ENCODE peak calls at places on chromosomes 3 and 15, in ten cellular contexts. B is SK-N-SH, Y is K562, J is suprapubic skin, Q is sigmoid colon, E is transverse colon, M is stomach, U is HepG2, X is H1, G is esophagus muscularis mucosa. L is an unnamed sample.
A peak's percentile ranks its signal among the peaks of the same experiment; 100 is the strongest.

GRCh38 chr3:142270407-142270806 is 45.0 kb upstream of the GK5 start:
- DNase-seq in B (no peak), Y (no peak), J (no peak), Q (no peak), E (no peak), M (no peak), U (no peak), X (no peak), G (no peak), L (no peak)

GRCh38 chr3:179071161-179071568 is 444 bp downstream of the ZMAT3 start:
- DNase-seq in B (no peak), Y (no peak), J (no peak), Q (peak; percentile 69), E (peak; percentile 30), M (no peak), U (peak; percentile 13), X (no peak), G (no peak), L (peak; percentile 23)

GRCh38 chr15:69830425-69830824 is 267.3 kb downstream of the TLE3 start:
- DNase-seq in B (no peak), Y (no peak), J (no peak), Q (no peak), E (no peak), M (no peak), U (no peak), X (no peak), G (no peak), L (no peak)

GRCh38 chr15:26983822-26984221 is 12.8 kb downstream of the GABRG3 start:
- DNase-seq in B (no peak), Y (peak; percentile 48), J (no peak), Q (no peak), E (no peak), M (no peak), U (no peak), X (peak; percentile 80), G (no peak), L (no peak)

GRCh38 chr15:59587085-59587826 is 24.3 kb upstream of the GCNT3 start:
- DNase-seq in B (no peak), Y (no peak), J (no peak), Q (no peak), E (no peak), M (no peak), U (no peak), X (no peak), G (no peak), L (no peak)

GRCh38 chr3:43423142-43423541 is 136.8 kb downstream of the SNRK start:
- DNase-seq in B (no peak), Y (no peak), J (no peak), Q (peak; percentile 86), E (peak; percentile 14), M (peak; percentile 44), U (no peak), X (no peak), G (no peak), L (no peak)

GRCh38 chr15:100914876-100915275 is 4.3 kb upstream of the LRRK1 start:
- DNase-seq in B (no peak), Y (no peak), J (no peak), Q (no peak), E (no peak), M (no peak), U (no peak), X (peak; percentile 62), G (no peak), L (no peak)

GRCh38 chr3:141960731-141961130 is 84.3 kb downstream of the ATP1B3 start:
- DNase-seq in B (no peak), Y (no peak), J (no peak), Q (no peak), E (no peak), M (no peak), U (no peak), X (no peak), G (no peak), L (no peak)

GRCh38 chr15:77457619-77458265 is 37.1 kb downstream of the HMG20A start:
- DNase-seq in B (no peak), Y (no peak), J (no peak), Q (no peak), E (no peak), M (no peak), U (no peak), X (no peak), G (no peak), L (no peak)

GRCh38 chr3:69143605-69144004 is 21.2 kb upstream of the LMOD3 start:
- DNase-seq in B (no peak), Y (peak; percentile 9), J (no peak), Q (no peak), E (no peak), M (no peak), U (no peak), X (no peak), G (no peak), L (no peak)

GRCh38 chr3:197406266-197406665 is 107.9 kb upstream of the DLG1 start:
- DNase-seq in B (peak; percentile 36), Y (no peak), J (no peak), Q (peak; percentile 74), E (no peak), M (no peak), U (no peak), X (no peak), G (no peak), L (no peak)

GRCh38 chr15:100570282-100570681 is 31.7 kb downstream of the LINS1 start:
- DNase-seq in B (no peak), Y (peak; percentile 66), J (no peak), Q (no peak), E (no peak), M (no peak), U (no peak), X (no peak), G (no peak), L (no peak)

GRCh38 chr3:104108522-104108921 is 1258.2 kb upstream of the ALCAM start:
- DNase-seq in B (no peak), Y (no peak), J (no peak), Q (no peak), E (no peak), M (no peak), U (no peak), X (no peak), G (no peak), L (no peak)

GRCh38 chr15:71098920-71099319 is 16.4 kb upstream of the THSD4 start:
- DNase-seq in B (no peak), Y (no peak), J (no peak), Q (no peak), E (no peak), M (no peak), U (no peak), X (no peak), G (no peak), L (no peak)
- TF ChIP-seq CTCF in B (peak; percentile 29), Y (no peak), J (no peak), Q (no peak), E (no peak), M (no peak), U (no peak), X (no peak), G (no peak), L (no peak)

GRCh38 chr3:65642903-65643302 is 395.8 kb downstream of the MAGI1 start:
- DNase-seq in B (no peak), Y (no peak), J (no peak), Q (no peak), E (no peak), M (no peak), U (no peak), X (no peak), G (no peak), L (no peak)
- TF ChIP-seq POLR2AphosphoS5 in B (no peak), Y (no peak), J (no peak), Q (no peak), E (no peak), M (no peak), U (no peak), X (no peak), G (no peak), L (no peak)

GRCh38 chr3:111636506-111636905 is 41.4 kb upstream of the ZBED2 start:
- DNase-seq in B (no peak), Y (no peak), J (no peak), Q (no peak), E (no peak), M (no peak), U (no peak), X (no peak), G (no peak), L (no peak)
- TF ChIP-seq EP300 in B (no peak), Y (no peak), J (no peak), Q (no peak), E (no peak), M (no peak), U (no peak), X (no peak), G (no peak), L (no peak)

GRCh38 chr3:49927798-49928197 is 1.8 kb downstream of the MON1A start:
- DNase-seq in B (no peak), Y (no peak), J (no peak), Q (no peak), E (no peak), M (no peak), U (peak; percentile 47), X (no peak), G (no peak), L (no peak)

GRCh38 chr3:49930241-49930690 is 655 bp upstream of the MON1A start:
- DNase-seq in B (no peak), Y (no peak), J (no peak), Q (no peak), E (no peak), M (no peak), U (no peak), X (no peak), G (no peak), L (no peak)

GRCh38 chr3:49928511-49929017 is 1.0 kb downstream of the MON1A start:
- DNase-seq in B (no peak), Y (no peak), J (no peak), Q (no peak), E (peak; percentile 46), M (no peak), U (no peak), X (no peak), G (no peak), L (peak; percentile 55)

GRCh38 chr3:49930922-49931321 is 1.3 kb upstream of the MON1A start:
- DNase-seq in B (no peak), Y (peak; percentile 61), J (no peak), Q (no peak), E (peak; percentile 33), M (no peak), U (peak; percentile 61), X (peak; percentile 71), G (no peak), L (no peak)

DNA sequence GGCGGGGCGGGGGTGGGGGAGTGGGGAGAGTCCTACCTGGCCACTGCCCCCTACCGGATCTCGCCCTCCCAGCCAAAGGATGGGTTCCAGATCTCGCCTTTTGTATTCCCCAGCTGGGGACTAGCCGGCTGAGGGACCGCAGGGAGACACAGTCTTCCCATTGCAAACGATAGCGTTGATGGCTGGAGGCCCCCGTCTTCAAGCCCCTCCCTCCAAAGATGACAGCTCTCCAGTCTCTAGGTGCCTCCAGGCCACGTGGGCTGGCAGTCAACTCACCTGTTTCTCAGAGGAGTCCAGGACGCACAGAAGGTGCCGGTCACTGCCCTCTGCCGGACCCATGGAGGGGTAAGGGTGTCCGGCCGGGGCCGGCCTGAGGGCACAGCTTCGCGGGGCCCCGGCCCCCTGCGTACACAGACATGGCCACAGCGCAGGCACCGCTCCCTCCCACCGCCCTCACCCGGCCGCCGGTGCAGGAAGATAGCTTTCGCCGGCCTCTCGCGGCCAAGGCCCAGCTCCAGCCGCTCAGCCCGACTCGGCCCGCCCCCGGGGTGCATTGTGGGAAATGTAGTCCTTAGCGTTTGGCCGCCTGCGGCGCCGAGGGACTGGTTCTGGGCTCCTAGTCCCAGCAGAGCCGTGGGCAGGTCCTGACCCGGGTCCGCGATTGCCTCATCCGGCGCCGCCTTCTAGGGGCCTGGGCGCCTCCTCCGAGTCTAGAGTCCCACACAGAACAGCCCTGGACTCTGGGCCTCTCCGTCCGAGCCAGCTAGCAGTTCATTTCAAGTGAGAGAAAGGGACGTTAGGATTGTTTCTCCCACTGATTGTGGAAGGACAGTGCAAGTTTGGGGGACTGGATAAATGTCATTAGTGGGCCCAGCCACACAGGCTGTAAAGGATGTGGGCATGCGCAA is at the start of gene MON1A:
- DNase-seq in B (peak; percentile 93), Y (peak; percentile 82), J (peak; percentile 98), Q (peak; percentile 98), E (peak; percentile 97), M (peak; percentile 95), U (peak; percentile 91), X (peak; percentile 100), G (peak; percentile 98), L (peak; percentile 96)
- TF ChIP-seq CTCF in B (peak; percentile 53), Y (peak; percentile 29), J (no peak), Q (no peak), E (peak; percentile 19), M (no peak), U (peak; percentile 52), X (peak; percentile 41), G (peak; percentile 34), L (no peak)

L was measured in upper lobe of left lung.